ENCODE peak calls at places on chromosomes 6 and 20, in four cellular contexts. F is fibroblast of the aortic adventitia, E is NB4, B is colonic mucosa. V is an unnamed sample.

GRCh38 chr6:49826743-49827406 is 39.5 kb downstream of the CRISP1 start:
- DNase-seq in E (no peak), B (no peak), F (no peak), V (no peak)

GRCh38 chr6:37501632-37502466 is 2.2 kb upstream of the CCDC167 start:
- DNase-seq in F (no peak), B (no peak), E (no peak), V (no peak)

GRCh38 chr20:45036044-45036755 is 64.7 kb downstream of the KCNS1 start:
- DNase-seq in B (no peak), E (peak), F (peak), V (peak)

GRCh38 chr20:3755814-3756480 is 11.6 kb downstream of the ADISSP start:
- DNase-seq in B (no peak), F (no peak), E (no peak), V (no peak)

GRCh38 chr20:41232971-41233926 is 84.3 kb downstream of the ZHX3 start:
- DNase-seq in B (no peak), F (peak), E (no peak), V (no peak)

GRCh38 chr20:63139369-63139768 is 76.6 kb downstream of the YTHDF1 start:
- DNase-seq in F (no peak), B (no peak), E (no peak), V (no peak)

GRCh38 chr20:4040283-4041179 is 25.2 kb upstream of the RNF24 start:
- DNase-seq in B (peak), E (no peak), F (peak), V (no peak)

GRCh38 chr6:79076160-79076559 is 1.9 kb downstream of the PHIP start:
- DNase-seq in E (peak), B (no peak), F (peak), V (no peak)

GRCh38 chr6:14681699-14682487 is 564.0 kb upstream of the JARID2 start:
- DNase-seq in E (peak), B (no peak), F (no peak), V (no peak)

GRCh38 chr20:19758888-19759331 is 852 bp downstream of the RIN2 start:
- DNase-seq in E (peak), B (peak), F (peak), V (no peak)

GRCh38 chr6:136426627-136427377 is 123.4 kb downstream of the MAP7 start:
- DNase-seq in F (no peak), B (no peak), E (peak), V (peak)

GRCh38 chr20:23995905-23996666 is 7.5 kb upstream of the GGTLC1 start:
- DNase-seq in E (peak), F (peak), B (peak), V (peak)

GRCh38 chr6:39207421-39208232 is 21.6 kb downstream of the KCNK5 start:
- DNase-seq in F (no peak), B (no peak), E (no peak), V (no peak)

GRCh38 chr20:48002517-48002970 is 217.3 kb upstream of the SULF2 start:
- DNase-seq in E (peak), B (no peak), F (no peak), V (no peak)

GRCh38 chr6:166955865-166956443 is 396 bp downstream of the RNASET2 start:
- DNase-seq in B (no peak), E (peak), F (no peak), V (no peak)

GRCh38 chr6:44859901-44860410 is 468.2 kb upstream of the RUNX2 start:
- DNase-seq in F (no peak), E (no peak), B (no peak), V (no peak)

GRCh38 chr20:58718121-58718563 is 25.5 kb downstream of the NPEPL1 start:
- DNase-seq in E (peak), F (no peak), B (peak), V (no peak)

GRCh38 chr20:54231006-54231405 is 23.1 kb downstream of the PFDN4 start:
- DNase-seq in B (no peak), F (peak), E (no peak), V (no peak)

GRCh38 chr6:121430514-121431460 is 4.7 kb upstream of the GJA1 start:
- DNase-seq in B (no peak), E (peak), F (peak), V (no peak)

GRCh38 chr6:124887872-124888580 is 74.2 kb upstream of the RNF217 start:
- DNase-seq in E (no peak), F (no peak), B (no peak), V (no peak)

GRCh38 chr20:46117704-46118467 is at the start of gene CD40:
- DNase-seq in E (peak), F (peak), B (peak), V (peak)

GRCh38 chr20:21102691-21103311 is 3.4 kb downstream of the LINC00237 start:
- DNase-seq in E (peak), F (no peak), B (peak), V (no peak)

GRCh38 chr20:48364688-48365421 is 462.9 kb downstream of the PREX1 start:
- DNase-seq in E (no peak), B (no peak), F (no peak), V (no peak)

GRCh38 chr6:132190097-132190814 is 211.0 kb downstream of the MOXD1 start:
- DNase-seq in F (peak), E (no peak), B (no peak), V (no peak)

GRCh38 chr6:91812596-91813274 is 1225.9 kb upstream of the MAP3K7 start:
- DNase-seq in B (no peak), E (peak), F (no peak), V (no peak)

GRCh38 chr6:170289971-170290305 is 940 bp downstream of the DLL1 start:
- DNase-seq in B (peak), F (no peak), E (no peak), V (no peak)

GRCh38 chr20:50092436-50092835 is 20.5 kb downstream of the UBE2V1 start:
- DNase-seq in B (no peak), F (peak), E (no peak), V (no peak)

GRCh38 chr6:111711476-111711875 is 105.8 kb upstream of the TRAF3IP2 start:
- DNase-seq in B (peak), F (no peak), E (no peak), V (peak)

GRCh38 chr20:52972190-52972937 is at the start of gene TSHZ2:
- DNase-seq in B (peak), E (no peak), F (peak), V (peak)

GRCh38 chr20:52974155-52974554 is 2.0 kb downstream of the TSHZ2 start:
- DNase-seq in E (no peak), F (no peak), B (no peak), V (peak)

GRCh38 chr20:52971498-52972189 is 514 bp upstream of the TSHZ2 start:
- DNase-seq in B (no peak), F (no peak), E (no peak), V (no peak)

GRCh38 chr20:52972965-52973819 is 1.0 kb downstream of the TSHZ2 start:
- DNase-seq in E (no peak), F (no peak), B (no peak), V (peak)

DNA sequence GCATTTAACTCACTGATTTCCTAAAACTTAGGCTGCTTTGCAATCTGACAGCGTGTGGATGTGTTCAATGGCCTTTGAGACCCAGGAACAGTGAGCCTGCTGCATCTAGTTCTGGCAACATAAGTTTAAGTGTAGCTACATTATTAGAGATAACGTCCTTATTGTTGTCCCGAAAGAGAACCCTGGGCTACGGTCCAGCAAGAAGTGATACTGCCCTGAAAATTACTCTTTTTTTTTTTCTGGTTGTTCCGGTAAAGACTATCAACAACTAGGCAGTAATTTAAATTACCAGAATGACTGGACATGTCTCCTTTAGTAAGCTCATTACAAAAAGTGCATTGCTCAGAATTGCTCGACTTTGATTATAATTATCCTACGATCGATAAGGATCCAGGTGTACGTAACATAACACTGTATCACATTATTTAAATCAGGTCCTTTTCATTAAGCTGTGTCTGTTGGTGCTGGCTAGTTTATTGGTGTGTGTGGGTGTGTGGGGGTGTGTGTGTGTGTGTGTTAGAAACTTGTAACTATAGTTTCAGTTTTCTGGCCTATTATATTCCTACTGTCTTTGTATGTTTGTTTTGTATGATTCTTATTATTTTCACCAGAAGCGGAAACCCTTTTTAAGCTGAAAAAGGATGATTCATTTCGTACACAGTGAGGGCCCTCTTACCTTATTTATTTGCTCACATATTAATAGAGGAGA is 3.0 kb downstream of the TSHZ2 start:
- DNase-seq in F (peak), E (no peak), B (no peak), V (peak)
- H3K4me3 ChIP-seq in F (peak), E (no peak), B (no peak), V (peak)

GRCh38 chr6:162684033-162684432 is 43.5 kb downstream of the PRKN start:
- DNase-seq in E (no peak), F (no peak), B (no peak), V (no peak)

GRCh38 chr6:162684961-162685360 is 42.6 kb downstream of the PRKN start:
- DNase-seq in F (no peak), E (no peak), B (no peak), V (no peak)

GRCh38 chr6:162683135-162683534 is 44.4 kb downstream of the PRKN start:
- DNase-seq in B (no peak), E (no peak), F (no peak), V (no peak)

GRCh38 chr6:162681447-162681846 is 46.1 kb downstream of the PRKN start:
- DNase-seq in B (no peak), E (no peak), F (no peak), V (no peak)

DNA sequence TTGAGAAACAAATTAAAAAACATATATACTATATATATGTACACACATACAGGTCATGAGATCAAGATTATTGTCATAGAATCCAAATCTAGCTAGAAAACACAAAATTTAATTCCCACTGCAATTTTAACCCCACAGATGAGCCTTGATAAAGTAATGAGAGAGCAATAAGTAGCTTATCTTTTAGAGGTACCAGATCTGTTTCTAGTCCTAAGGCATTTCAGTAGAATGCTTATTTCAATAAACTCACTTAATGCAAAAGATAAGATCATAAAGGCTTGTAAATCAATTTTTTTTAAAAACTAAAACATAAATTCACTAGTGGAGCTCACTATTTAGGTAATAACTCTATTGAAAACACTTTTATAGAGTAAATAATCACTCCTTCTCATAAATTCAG is 47.2 kb downstream of the PRKN start:
- DNase-seq in E (no peak), B (no peak), F (no peak), V (no peak)
- H3K4me3 ChIP-seq in E (no peak), B (no peak), F (no peak), V (no peak)

GRCh38 chr6:13303668-13304017 is 24.7 kb downstream of the TBC1D7 start:
- DNase-seq in F (peak), E (no peak), B (peak), V (no peak)
- H3K4me3 ChIP-seq in F (no peak), E (no peak), B (no peak), V (no peak)

DNA sequence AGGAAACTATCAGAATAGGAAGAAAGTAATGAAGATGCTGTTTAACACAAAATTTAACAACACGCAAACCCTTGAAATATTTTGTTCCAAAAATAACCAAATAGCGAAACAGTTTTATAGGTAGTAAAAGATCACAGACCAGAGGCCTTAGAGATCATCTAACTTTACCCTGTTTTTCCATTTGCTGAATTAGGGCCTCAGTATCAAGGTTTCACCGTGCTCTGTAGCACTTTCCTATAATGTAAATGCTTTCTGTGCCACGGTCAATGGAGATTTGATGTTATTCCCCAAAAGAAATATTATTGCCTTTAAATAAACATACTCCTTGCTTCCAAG is 23.7 kb downstream of the EPB41L2 start:
- DNase-seq in F (no peak), B (no peak), E (no peak), V (no peak)
- H3K4me3 ChIP-seq in F (no peak), B (no peak), E (no peak), V (no peak)

V was measured in BE2C.